ENCODE peak calls at places on chromosomes 16 and 17, in six cellular contexts. One of them, this sample, is unnamed.
A peak's percentile ranks its signal among the peaks of the same experiment; 100 is the strongest.

GRCh38 chr16:76653390-76654026 is 376.3 kb downstream of the CNTNAP4 start:
- DNase-seq in GM12891: no peak
- DNase-seq in HepG2: peak; percentile 71
- DNase-seq in H1: no peak
- DNase-seq in K562: peak; percentile 48
- DNase-seq in GM12878: peak; percentile 9
- DNase-seq in this sample: no peak

GRCh38 chr16:27355610-27356009 is 41.8 kb downstream of the IL4R start:
- DNase-seq in GM12891: no peak
- DNase-seq in HepG2: peak; percentile 51
- DNase-seq in H1: peak; percentile 41
- DNase-seq in K562: peak; percentile 66
- DNase-seq in GM12878: no peak
- DNase-seq in this sample: no peak

GRCh38 chr17:14334919-14335318 is 34.0 kb downstream of the HS3ST3B1 start:
- DNase-seq in GM12891: no peak
- DNase-seq in HepG2: no peak
- DNase-seq in H1: no peak
- DNase-seq in K562: peak; percentile 70
- DNase-seq in GM12878: no peak
- DNase-seq in this sample: no peak

GRCh38 chr16:87342504-87342903 is 25.3 kb upstream of the C16orf95 start:
- DNase-seq in GM12891: no peak
- DNase-seq in HepG2: no peak
- DNase-seq in H1: no peak
- DNase-seq in K562: no peak
- DNase-seq in GM12878: no peak
- DNase-seq in this sample: no peak

GRCh38 chr17:1058423-1059130 is 61.6 kb downstream of the TIMM22 start:
- DNase-seq in GM12891: no peak
- DNase-seq in HepG2: peak; percentile 41
- DNase-seq in H1: no peak
- DNase-seq in K562: peak; percentile 70
- DNase-seq in GM12878: no peak
- DNase-seq in this sample: no peak

GRCh38 chr16:11636172-11636721 is 32.0 kb upstream of the SNN start:
- DNase-seq in GM12891: no peak
- DNase-seq in HepG2: peak; percentile 56
- DNase-seq in H1: peak; percentile 72
- DNase-seq in K562: peak; percentile 41
- DNase-seq in GM12878: no peak
- DNase-seq in this sample: no peak

GRCh38 chr17:74307984-74308773 is 17.8 kb upstream of the KIF19 start:
- DNase-seq in GM12891: no peak
- DNase-seq in HepG2: no peak
- DNase-seq in H1: no peak
- DNase-seq in K562: peak; percentile 57
- DNase-seq in GM12878: no peak
- DNase-seq in this sample: no peak

GRCh38 chr17:82881900-82882714 is 42.3 kb upstream of the ZNF750 start:
- DNase-seq in GM12891: no peak
- DNase-seq in HepG2: peak; percentile 74
- DNase-seq in H1: no peak
- DNase-seq in K562: peak; percentile 37
- DNase-seq in GM12878: no peak
- DNase-seq in this sample: no peak

GRCh38 chr16:56931769-56932587 is at the start of gene HERPUD1:
- DNase-seq in GM12891: peak; percentile 98
- DNase-seq in HepG2: peak; percentile 97
- DNase-seq in H1: peak; percentile 91
- DNase-seq in K562: peak; percentile 97
- DNase-seq in GM12878: peak; percentile 89
- DNase-seq in this sample: peak; percentile 98

GRCh38 chr17:309361-309888 is 43.2 kb downstream of the RPH3AL start:
- DNase-seq in GM12891: peak; percentile 76
- DNase-seq in HepG2: peak; percentile 53
- DNase-seq in H1: peak; percentile 27
- DNase-seq in K562: peak; percentile 56
- DNase-seq in GM12878: no peak
- DNase-seq in this sample: no peak

GRCh38 chr16:88886915-88887521 is 20.6 kb upstream of the PABPN1L start:
- DNase-seq in GM12891: no peak
- DNase-seq in HepG2: no peak
- DNase-seq in H1: no peak
- DNase-seq in K562: no peak
- DNase-seq in GM12878: no peak
- DNase-seq in this sample: no peak

DNA sequence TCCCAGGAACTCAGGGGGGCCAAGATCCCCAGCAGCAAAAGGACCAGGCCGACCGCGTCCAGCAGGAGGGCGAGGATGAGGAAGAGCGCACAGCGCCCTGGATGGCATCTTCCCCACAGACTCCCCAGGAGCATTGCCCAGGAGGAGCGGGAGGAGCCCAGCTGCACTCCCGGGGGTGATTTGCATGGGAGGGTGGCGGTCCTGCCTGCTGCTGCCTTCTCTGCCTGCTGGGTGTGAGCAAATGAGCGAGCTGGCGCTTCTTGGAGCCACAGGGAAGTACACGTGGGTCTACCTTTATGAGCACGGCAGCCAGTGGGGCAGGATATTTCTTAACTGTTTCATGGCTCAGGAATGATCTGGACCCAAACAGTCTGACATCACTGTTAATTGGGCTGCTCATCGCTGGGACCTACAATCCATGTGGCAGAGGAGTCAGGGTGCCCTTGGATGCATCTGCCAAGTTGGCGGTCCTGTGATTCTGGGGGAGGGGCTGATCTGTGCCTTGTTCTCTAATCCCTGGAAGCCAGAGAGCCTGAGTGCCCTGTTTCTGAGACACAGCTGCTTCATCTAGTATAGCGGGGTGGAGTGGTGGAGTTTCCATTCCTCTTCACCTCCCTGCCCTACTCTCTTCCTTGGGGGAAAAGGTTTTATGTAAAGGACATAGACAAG is at the start of gene TMEM238L:
- DNase-seq in GM12891: no peak
- DNase-seq in HepG2: no peak
- DNase-seq in H1: no peak
- DNase-seq in K562: no peak
- DNase-seq in GM12878: no peak
- DNase-seq in this sample: no peak
- TF ChIP-seq POLR2A in GM12891: no peak
- TF ChIP-seq POLR2A in HepG2: no peak
- TF ChIP-seq POLR2A in H1: no peak
- TF ChIP-seq POLR2A in K562: no peak
- TF ChIP-seq POLR2A in GM12878: no peak
- TF ChIP-seq POLR2A in this sample: no peak

GRCh38 chr16:85264752-85265151 is 152.5 kb upstream of the CIBAR2 start:
- DNase-seq in GM12891: no peak
- DNase-seq in HepG2: no peak
- DNase-seq in H1: no peak
- DNase-seq in K562: no peak
- DNase-seq in GM12878: no peak
- DNase-seq in this sample: no peak

GRCh38 chr16:85263214-85263613 is 150.9 kb upstream of the CIBAR2 start:
- DNase-seq in GM12891: no peak
- DNase-seq in HepG2: no peak
- DNase-seq in H1: no peak
- DNase-seq in K562: no peak
- DNase-seq in GM12878: no peak
- DNase-seq in this sample: no peak

GRCh38 chr16:85265789-85266188 is 153.5 kb upstream of the CIBAR2 start:
- DNase-seq in GM12891: no peak
- DNase-seq in HepG2: no peak
- DNase-seq in H1: no peak
- DNase-seq in K562: no peak
- DNase-seq in GM12878: no peak
- DNase-seq in this sample: no peak

GRCh38 chr16:85266857-85267256 is 154.6 kb upstream of the CIBAR2 start:
- DNase-seq in GM12891: no peak
- DNase-seq in HepG2: no peak
- DNase-seq in H1: no peak
- DNase-seq in K562: no peak
- DNase-seq in GM12878: no peak
- DNase-seq in this sample: no peak

DNA sequence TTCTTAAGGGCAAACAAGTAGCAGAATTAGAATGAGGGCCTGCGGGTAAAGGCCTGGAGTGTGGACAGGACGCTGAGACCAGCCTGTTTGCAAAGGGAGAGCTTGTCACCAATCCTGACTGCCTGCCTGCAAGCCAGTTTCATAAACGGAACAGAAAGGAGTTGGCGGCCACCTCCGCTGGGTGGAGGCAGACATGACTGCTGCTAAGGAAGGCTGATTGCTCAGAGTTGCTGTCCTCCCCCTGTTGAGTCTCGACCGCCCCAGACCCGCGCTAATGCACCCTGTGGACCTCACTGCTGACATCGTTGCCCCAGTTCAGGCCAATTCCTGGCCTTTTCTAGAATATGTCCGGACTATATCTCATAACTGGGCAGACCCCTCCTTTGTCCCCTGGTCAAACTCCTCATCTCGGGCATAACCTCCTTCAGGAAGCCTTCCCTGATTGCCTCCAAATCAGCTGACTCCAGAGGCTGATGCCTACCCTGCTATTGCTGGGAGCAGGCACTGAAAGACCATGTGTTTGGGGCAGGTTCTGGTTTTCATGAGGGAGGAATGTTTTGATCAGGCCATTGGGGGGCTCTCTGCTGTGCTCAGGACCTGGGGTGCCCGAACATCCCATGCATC is 153.0 kb upstream of the CIBAR2 start:
- DNase-seq in GM12891: no peak
- DNase-seq in HepG2: no peak
- DNase-seq in H1: no peak
- DNase-seq in K562: no peak
- DNase-seq in GM12878: no peak
- DNase-seq in this sample: no peak
- TF ChIP-seq POLR2AphosphoS5 in GM12891: no peak
- TF ChIP-seq POLR2AphosphoS5 in HepG2: no peak
- TF ChIP-seq POLR2AphosphoS5 in H1: no peak
- TF ChIP-seq POLR2AphosphoS5 in K562: no peak
- TF ChIP-seq POLR2AphosphoS5 in GM12878: no peak
- TF ChIP-seq POLR2AphosphoS5 in this sample: no peak

GRCh38 chr17:77405867-77406513 is 265.2 kb downstream of the SEC14L1 start:
- DNase-seq in GM12891: no peak
- DNase-seq in HepG2: no peak
- DNase-seq in H1: no peak
- DNase-seq in K562: no peak
- DNase-seq in GM12878: no peak
- DNase-seq in this sample: no peak

GRCh38 chr17:77402159-77402731 is 261.5 kb downstream of the SEC14L1 start:
- DNase-seq in GM12891: no peak
- DNase-seq in HepG2: no peak
- DNase-seq in H1: no peak
- DNase-seq in K562: no peak
- DNase-seq in GM12878: no peak
- DNase-seq in this sample: no peak

GRCh38 chr17:77403854-77404253 is 263.1 kb downstream of the SEC14L1 start:
- DNase-seq in GM12891: no peak
- DNase-seq in HepG2: no peak
- DNase-seq in H1: no peak
- DNase-seq in K562: no peak
- DNase-seq in GM12878: no peak
- DNase-seq in this sample: no peak

GRCh38 chr17:77407321-77408277 is 266.8 kb downstream of the SEC14L1 start:
- DNase-seq in GM12891: no peak
- DNase-seq in HepG2: no peak
- DNase-seq in H1: no peak
- DNase-seq in K562: no peak
- DNase-seq in GM12878: no peak
- DNase-seq in this sample: no peak

GRCh38 chr17:77404812-77405581 is 264.2 kb downstream of the SEC14L1 start:
- DNase-seq in GM12891: peak; percentile 92
- DNase-seq in HepG2: no peak
- DNase-seq in H1: no peak
- DNase-seq in K562: no peak
- DNase-seq in GM12878: peak; percentile 60
- DNase-seq in this sample: peak; percentile 94
- TF ChIP-seq TAF1 in GM12891: peak; percentile 39
- TF ChIP-seq TAF1 in HepG2: no peak
- TF ChIP-seq TAF1 in H1: no peak
- TF ChIP-seq TAF1 in K562: no peak
- TF ChIP-seq TAF1 in GM12878: peak; percentile 44
- TF ChIP-seq TAF1 in this sample: no peak

DNA sequence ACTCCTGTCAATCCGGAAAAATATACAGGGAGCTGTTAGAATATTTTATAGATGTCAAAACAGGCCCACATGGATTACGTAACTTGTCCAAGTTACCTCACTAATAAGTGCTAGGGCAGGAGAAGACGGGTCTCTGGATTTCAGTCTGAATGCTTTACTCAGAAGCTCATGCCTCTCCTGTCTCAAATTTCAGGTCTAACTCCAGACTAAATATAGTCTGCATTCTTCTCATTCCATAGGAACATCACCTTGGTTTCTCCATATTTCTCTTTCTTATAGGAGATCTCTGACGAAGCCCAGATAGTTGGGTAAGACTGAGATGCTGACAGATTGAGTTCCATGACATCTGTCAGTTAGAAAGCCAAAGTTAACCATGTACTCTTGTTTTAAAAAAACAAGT is 174.2 kb downstream of the STX8 start:
- DNase-seq in GM12891: no peak
- DNase-seq in HepG2: no peak
- DNase-seq in H1: no peak
- DNase-seq in K562: no peak
- DNase-seq in GM12878: no peak
- DNase-seq in this sample: no peak
- TF ChIP-seq POLR2A in GM12891: no peak
- TF ChIP-seq POLR2A in HepG2: no peak
- TF ChIP-seq POLR2A in H1: no peak
- TF ChIP-seq POLR2A in K562: no peak
- TF ChIP-seq POLR2A in GM12878: no peak
- TF ChIP-seq POLR2A in this sample: no peak

GRCh38 chr17:50768348-50768761 is 1.0 kb upstream of the ANKRD40CL start:
- DNase-seq in GM12891: no peak
- DNase-seq in HepG2: peak; percentile 38
- DNase-seq in H1: no peak
- DNase-seq in K562: no peak
- DNase-seq in GM12878: no peak
- DNase-seq in this sample: no peak
- TF ChIP-seq POLR2AphosphoS5 in GM12891: no peak
- TF ChIP-seq POLR2AphosphoS5 in HepG2: no peak
- TF ChIP-seq POLR2AphosphoS5 in H1: no peak
- TF ChIP-seq POLR2AphosphoS5 in K562: no peak
- TF ChIP-seq POLR2AphosphoS5 in GM12878: no peak
- TF ChIP-seq POLR2AphosphoS5 in this sample: no peak

GRCh38 chr17:69236946-69237345 is 8.3 kb upstream of the ABCA10 start:
- DNase-seq in GM12891: no peak
- DNase-seq in HepG2: no peak
- DNase-seq in H1: no peak
- DNase-seq in K562: no peak
- DNase-seq in GM12878: no peak
- DNase-seq in this sample: no peak

GRCh38 chr17:69235338-69236058 is 6.9 kb upstream of the ABCA10 start:
- DNase-seq in GM12891: peak; percentile 8
- DNase-seq in HepG2: peak; percentile 88
- DNase-seq in H1: peak; percentile 57
- DNase-seq in K562: peak; percentile 94
- DNase-seq in GM12878: peak; percentile 79
- DNase-seq in this sample: no peak

GRCh38 chr17:69239611-69240010 is 11.0 kb upstream of the ABCA10 start:
- DNase-seq in GM12891: no peak
- DNase-seq in HepG2: no peak
- DNase-seq in H1: no peak
- DNase-seq in K562: no peak
- DNase-seq in GM12878: no peak
- DNase-seq in this sample: no peak

GRCh38 chr17:69236464-69236863 is 7.8 kb upstream of the ABCA10 start:
- DNase-seq in GM12891: no peak
- DNase-seq in HepG2: no peak
- DNase-seq in H1: no peak
- DNase-seq in K562: no peak
- DNase-seq in GM12878: no peak
- DNase-seq in this sample: no peak

GRCh38 chr17:69240201-69240600 is 11.6 kb upstream of the ABCA10 start:
- DNase-seq in GM12891: no peak
- DNase-seq in HepG2: no peak
- DNase-seq in H1: no peak
- DNase-seq in K562: no peak
- DNase-seq in GM12878: no peak
- DNase-seq in this sample: no peak
- TF ChIP-seq TAF1 in GM12891: no peak
- TF ChIP-seq TAF1 in HepG2: no peak
- TF ChIP-seq TAF1 in H1: no peak
- TF ChIP-seq TAF1 in K562: no peak
- TF ChIP-seq TAF1 in GM12878: no peak
- TF ChIP-seq TAF1 in this sample: no peak

This sample was measured in GM12892.